ENCODE peak calls at places on chromosomes 3 and 15, in seven cellular contexts. V is NCI-H1694 treated with DMSO at 0.1 percent for 48 hours, I is endothelial cell, N is omental fat pad, Q is renal cortical epithelial cell, W is AG08395, C is fibroblast of the aortic adventitia. M is an unnamed sample.

GRCh38 chr3:13214847-13215472 is 141.7 kb upstream of the IQSEC1 start:
- DNase-seq in Q (peak), V (peak), W (no peak), N (no peak), C (no peak), I (no peak), M (no peak)

GRCh38 chr3:98109789-98110188 is 20.7 kb upstream of the OR5H1 start:
- DNase-seq in Q (no peak), I (no peak), N (no peak), C (no peak), W (no peak), V (no peak), M (no peak)

GRCh38 chr3:141246224-141246957 is 14.8 kb downstream of the PXYLP1 start:
- DNase-seq in N (no peak), Q (no peak), C (no peak), V (no peak), W (no peak), I (no peak), M (no peak)

GRCh38 chr3:175187586-175187985 is 328.5 kb downstream of the NAALADL2 start:
- DNase-seq in C (no peak), W (no peak), N (no peak), I (no peak), Q (no peak), V (no peak), M (peak)

GRCh38 chr3:17047162-17047561 is 162.4 kb downstream of the PLCL2 start:
- DNase-seq in I (no peak), Q (no peak), N (no peak), W (no peak), V (no peak), C (no peak), M (no peak)

GRCh38 chr15:68797157-68797556 is 23.5 kb downstream of the ANP32A start:
- DNase-seq in V (no peak), N (no peak), I (no peak), W (no peak), C (no peak), Q (peak), M (peak)

GRCh38 chr15:62517541-62517940 is 352.5 kb upstream of the C2CD4B start:
- DNase-seq in V (no peak), C (no peak), Q (peak), W (no peak), I (no peak), N (no peak), M (no peak)

GRCh38 chr3:36738701-36739100 is 25.7 kb downstream of the DCLK3 start:
- DNase-seq in C (no peak), V (no peak), Q (no peak), N (no peak), W (no peak), I (no peak), M (no peak)

GRCh38 chr3:149330609-149331008 is 2.8 kb downstream of the TM4SF18 start:
- DNase-seq in I (no peak), Q (peak), V (no peak), W (no peak), C (peak), N (no peak), M (peak)

GRCh38 chr3:71063768-71064287 is 519.7 kb downstream of the FOXP1 start:
- DNase-seq in W (peak), C (peak), Q (peak), N (no peak), V (no peak), I (peak), M (peak)

GRCh38 chr15:72342385-72342784 is 22.4 kb upstream of the CELF6 start:
- DNase-seq in W (no peak), V (no peak), I (peak), C (no peak), Q (peak), N (no peak), M (peak)

GRCh38 chr3:113275876-113276580 is 64.7 kb downstream of the BOC start:
- DNase-seq in W (peak), C (peak), I (no peak), V (no peak), N (no peak), Q (peak), M (peak)

GRCh38 chr15:77187751-77188464 is 117.0 kb upstream of the TSPAN3 start:
- DNase-seq in C (peak), N (no peak), Q (peak), I (peak), W (peak), V (no peak), M (peak)

GRCh38 chr15:37028609-37029287 is 71.6 kb downstream of the MEIS2 start:
- DNase-seq in N (no peak), C (peak), W (peak), V (peak), I (no peak), Q (no peak), M (peak)

GRCh38 chr3:24829632-24830229 is 335.1 kb upstream of the THRB start:
- DNase-seq in V (no peak), Q (no peak), C (no peak), I (peak), W (no peak), N (no peak), M (peak)

GRCh38 chr3:13414040-13414729 is 5.9 kb downstream of the NUP210 start:
- DNase-seq in C (no peak), I (no peak), V (peak), W (no peak), N (no peak), Q (no peak), M (no peak)

GRCh38 chr15:91529534-91529933 is 324.0 kb upstream of the SLCO3A1 start:
- DNase-seq in C (no peak), V (peak), W (no peak), N (no peak), Q (no peak), I (no peak), M (no peak)

GRCh38 chr3:12746419-12746818 is 12.6 kb downstream of the TMEM40 start:
- DNase-seq in C (no peak), W (no peak), Q (no peak), I (no peak), V (no peak), N (no peak), M (no peak)

GRCh38 chr3:104906001-104906639 is 460.6 kb upstream of the ALCAM start:
- DNase-seq in N (no peak), W (no peak), C (no peak), I (no peak), V (no peak), Q (no peak), M (no peak)

GRCh38 chr3:153180860-153181372 is 18.9 kb downstream of the RAP2B start:
- DNase-seq in Q (peak), C (no peak), W (no peak), N (no peak), I (no peak), V (no peak), M (no peak)

GRCh38 chr15:31347067-31347975 is 20.7 kb downstream of the KLF13 start:
- DNase-seq in I (no peak), W (no peak), Q (no peak), V (no peak), C (no peak), N (no peak), M (no peak)

GRCh38 chr3:44000586-44000985 is 241.1 kb upstream of the TOPAZ1 start:
- DNase-seq in V (no peak), I (no peak), W (peak), Q (peak), N (no peak), C (peak), M (peak)

GRCh38 chr3:135412475-135412874 is 553.1 kb upstream of the PPP2R3A start:
- DNase-seq in Q (no peak), V (no peak), N (no peak), I (no peak), C (no peak), W (no peak), M (no peak)

GRCh38 chr3:55013145-55013544 is 85.3 kb upstream of the LRTM1 start:
- DNase-seq in Q (peak), C (peak), I (no peak), V (no peak), W (peak), N (no peak), M (peak)

GRCh38 chr3:111971533-111971932 is 7.3 kb upstream of the ABHD10 start:
- DNase-seq in N (no peak), I (no peak), W (no peak), V (no peak), Q (peak), C (no peak), M (no peak)

GRCh38 chr3:8741581-8742355 is 8.2 kb downstream of the CAV3 start:
- DNase-seq in V (no peak), Q (peak), I (no peak), N (no peak), W (peak), C (peak), M (peak)

GRCh38 chr3:24751020-24751419 is 256.4 kb upstream of the THRB start:
- DNase-seq in V (no peak), Q (no peak), N (no peak), C (no peak), W (no peak), I (no peak), M (no peak)

GRCh38 chr15:51536965-51537574 is 85.5 kb downstream of the DMXL2 start:
- DNase-seq in W (peak), N (no peak), V (peak), C (peak), I (peak), Q (peak), M (peak)

GRCh38 chr3:177596822-177597271 is 399.6 kb upstream of the TBL1XR1 start:
- DNase-seq in W (peak), N (no peak), C (peak), V (no peak), Q (peak), I (no peak), M (no peak)

GRCh38 chr3:48426401-48426909 is 3.4 kb downstream of the PLXNB1 start:
- DNase-seq in W (no peak), V (no peak), C (no peak), N (no peak), Q (no peak), I (no peak), M (no peak)

GRCh38 chr15:78461171-78461881 is 23.3 kb downstream of the IREB2 start:
- DNase-seq in I (no peak), N (no peak), C (no peak), Q (no peak), V (no peak), W (no peak), M (no peak)

GRCh38 chr3:48414376-48415250 is 15.3 kb downstream of the PLXNB1 start:
- DNase-seq in I (no peak), W (no peak), C (no peak), V (no peak), Q (no peak), N (no peak), M (no peak)

GRCh38 chr3:94225176-94225742 is 162.4 kb downstream of the NSUN3 start:
- DNase-seq in Q (peak), W (no peak), C (peak), I (no peak), N (no peak), V (no peak), M (peak)

GRCh38 chr3:197372076-197372661 is 73.8 kb upstream of the DLG1 start:
- DNase-seq in V (no peak), N (no peak), Q (peak), C (peak), W (peak), I (no peak), M (peak)

GRCh38 chr3:147419062-147419701 is 10.0 kb downstream of the ZIC1 start:
- DNase-seq in W (peak), I (peak), C (peak), Q (no peak), N (no peak), V (no peak), M (peak)

GRCh38 chr3:45638299-45639043 is 43.9 kb downstream of the LIMD1 start:
- DNase-seq in V (no peak), N (no peak), W (no peak), I (no peak), Q (no peak), C (no peak), M (no peak)

GRCh38 chr15:100841426-100841825 is 38.2 kb upstream of the ALDH1A3 start:
- DNase-seq in V (no peak), W (no peak), I (no peak), Q (no peak), N (no peak), C (no peak), M (no peak)

M was measured in EH.